ENCODE peak calls at places on chromosomes 3 and 15, in nine cellular contexts. One of them, this sample, is unnamed.

GRCh38 chr3:172658344-172659245 is 52.3 kb downstream of the NCEH1 start:
- DNase-seq in uterus: no peak
- DNase-seq in brain microvascular endothelial cell: peak; percentile 100
- DNase-seq in fibroblast of pulmonary artery: peak; percentile 100
- DNase-seq in AG04450: peak; percentile 94
- DNase-seq in GM06990: no peak
- DNase-seq in left ventricle myocardium inferior: no peak
- DNase-seq in epithelial cell of esophagus: peak; percentile 80
- DNase-seq in choroid plexus epithelial cell: peak; percentile 100
- DNase-seq in this sample: peak; percentile 98

GRCh38 chr3:143119974-143120715 is 574 bp downstream of the CHST2 start:
- DNase-seq in epithelial cell of esophagus: peak; percentile 24
- DNase-seq in fibroblast of pulmonary artery: no peak
- DNase-seq in AG04450: no peak
- DNase-seq in uterus: peak; percentile 15
- DNase-seq in choroid plexus epithelial cell: peak; percentile 38
- DNase-seq in brain microvascular endothelial cell: peak; percentile 17
- DNase-seq in GM06990: peak; percentile 74
- DNase-seq in left ventricle myocardium inferior: peak; percentile 28
- DNase-seq in this sample: peak; percentile 49

GRCh38 chr3:137766069-137766960 is 2.2 kb downstream of the SOX14 start:
- DNase-seq in left ventricle myocardium inferior: no peak
- DNase-seq in uterus: no peak
- DNase-seq in choroid plexus epithelial cell: no peak
- DNase-seq in fibroblast of pulmonary artery: no peak
- DNase-seq in epithelial cell of esophagus: no peak
- DNase-seq in brain microvascular endothelial cell: no peak
- DNase-seq in GM06990: no peak
- DNase-seq in AG04450: no peak
- DNase-seq in this sample: no peak

GRCh38 chr3:169453256-169454059 is 210.1 kb downstream of the MECOM start:
- DNase-seq in GM06990: no peak
- DNase-seq in epithelial cell of esophagus: no peak
- DNase-seq in brain microvascular endothelial cell: no peak
- DNase-seq in fibroblast of pulmonary artery: no peak
- DNase-seq in uterus: no peak
- DNase-seq in left ventricle myocardium inferior: no peak
- DNase-seq in choroid plexus epithelial cell: no peak
- DNase-seq in AG04450: no peak
- DNase-seq in this sample: no peak

GRCh38 chr15:81859737-81860516 is 185.9 kb downstream of the MEX3B start:
- DNase-seq in epithelial cell of esophagus: no peak
- DNase-seq in uterus: no peak
- DNase-seq in choroid plexus epithelial cell: no peak
- DNase-seq in GM06990: no peak
- DNase-seq in fibroblast of pulmonary artery: no peak
- DNase-seq in AG04450: no peak
- DNase-seq in left ventricle myocardium inferior: no peak
- DNase-seq in brain microvascular endothelial cell: no peak
- DNase-seq in this sample: no peak

GRCh38 chr3:150253622-150254021 is 154.5 kb upstream of the TSC22D2 start:
- DNase-seq in left ventricle myocardium inferior: no peak
- DNase-seq in GM06990: no peak
- DNase-seq in choroid plexus epithelial cell: no peak
- DNase-seq in epithelial cell of esophagus: peak; percentile 65
- DNase-seq in fibroblast of pulmonary artery: no peak
- DNase-seq in AG04450: no peak
- DNase-seq in uterus: no peak
- DNase-seq in brain microvascular endothelial cell: no peak
- DNase-seq in this sample: no peak

GRCh38 chr3:31695280-31696008 is 162.7 kb downstream of the STT3B start:
- DNase-seq in brain microvascular endothelial cell: no peak
- DNase-seq in GM06990: no peak
- DNase-seq in left ventricle myocardium inferior: no peak
- DNase-seq in AG04450: no peak
- DNase-seq in uterus: no peak
- DNase-seq in epithelial cell of esophagus: peak; percentile 17
- DNase-seq in choroid plexus epithelial cell: peak; percentile 44
- DNase-seq in fibroblast of pulmonary artery: no peak
- DNase-seq in this sample: no peak

GRCh38 chr3:186790261-186790981 is 7.0 kb downstream of the EIF4A2 start:
- DNase-seq in left ventricle myocardium inferior: no peak
- DNase-seq in epithelial cell of esophagus: peak; percentile 49
- DNase-seq in GM06990: peak; percentile 28
- DNase-seq in choroid plexus epithelial cell: peak; percentile 49
- DNase-seq in uterus: no peak
- DNase-seq in brain microvascular endothelial cell: no peak
- DNase-seq in fibroblast of pulmonary artery: peak; percentile 51
- DNase-seq in AG04450: no peak
- DNase-seq in this sample: peak; percentile 53

GRCh38 chr3:198043149-198043548 is 83.1 kb downstream of the LMLN start:
- DNase-seq in AG04450: no peak
- DNase-seq in epithelial cell of esophagus: no peak
- DNase-seq in uterus: no peak
- DNase-seq in GM06990: no peak
- DNase-seq in brain microvascular endothelial cell: no peak
- DNase-seq in left ventricle myocardium inferior: no peak
- DNase-seq in fibroblast of pulmonary artery: no peak
- DNase-seq in choroid plexus epithelial cell: no peak
- DNase-seq in this sample: no peak

GRCh38 chr3:188243124-188243795 is 89.3 kb downstream of the LPP start:
- DNase-seq in left ventricle myocardium inferior: no peak
- DNase-seq in fibroblast of pulmonary artery: no peak
- DNase-seq in AG04450: no peak
- DNase-seq in GM06990: no peak
- DNase-seq in brain microvascular endothelial cell: no peak
- DNase-seq in choroid plexus epithelial cell: no peak
- DNase-seq in epithelial cell of esophagus: no peak
- DNase-seq in uterus: no peak
- DNase-seq in this sample: peak; percentile 50

GRCh38 chr3:50630916-50631315 is 14.0 kb downstream of the MAPKAPK3 start:
- DNase-seq in brain microvascular endothelial cell: no peak
- DNase-seq in fibroblast of pulmonary artery: no peak
- DNase-seq in left ventricle myocardium inferior: no peak
- DNase-seq in epithelial cell of esophagus: no peak
- DNase-seq in AG04450: no peak
- DNase-seq in uterus: no peak
- DNase-seq in GM06990: no peak
- DNase-seq in choroid plexus epithelial cell: no peak
- DNase-seq in this sample: peak; percentile 38

GRCh38 chr3:146803746-146804145 is 198.6 kb upstream of the PLSCR5 start:
- DNase-seq in choroid plexus epithelial cell: peak; percentile 96
- DNase-seq in left ventricle myocardium inferior: no peak
- DNase-seq in epithelial cell of esophagus: no peak
- DNase-seq in GM06990: no peak
- DNase-seq in uterus: no peak
- DNase-seq in AG04450: peak; percentile 38
- DNase-seq in fibroblast of pulmonary artery: peak; percentile 80
- DNase-seq in brain microvascular endothelial cell: peak; percentile 91
- DNase-seq in this sample: peak; percentile 95

GRCh38 chr3:73086071-73086494 is 24.6 kb downstream of the EBLN2 start:
- DNase-seq in GM06990: no peak
- DNase-seq in AG04450: peak; percentile 15
- DNase-seq in left ventricle myocardium inferior: no peak
- DNase-seq in fibroblast of pulmonary artery: peak; percentile 62
- DNase-seq in brain microvascular endothelial cell: peak; percentile 22
- DNase-seq in choroid plexus epithelial cell: peak; percentile 66
- DNase-seq in uterus: peak; percentile 40
- DNase-seq in epithelial cell of esophagus: peak; percentile 44
- DNase-seq in this sample: peak; percentile 35

GRCh38 chr3:43307649-43308048 is 21.3 kb downstream of the SNRK start:
- DNase-seq in uterus: no peak
- DNase-seq in left ventricle myocardium inferior: no peak
- DNase-seq in choroid plexus epithelial cell: no peak
- DNase-seq in AG04450: no peak
- DNase-seq in GM06990: no peak
- DNase-seq in brain microvascular endothelial cell: no peak
- DNase-seq in epithelial cell of esophagus: no peak
- DNase-seq in fibroblast of pulmonary artery: no peak
- DNase-seq in this sample: no peak

GRCh38 chr15:38069001-38069400 is 134.6 kb downstream of the TMCO5A start:
- DNase-seq in AG04450: no peak
- DNase-seq in uterus: no peak
- DNase-seq in GM06990: peak; percentile 68
- DNase-seq in epithelial cell of esophagus: peak; percentile 90
- DNase-seq in brain microvascular endothelial cell: peak; percentile 81
- DNase-seq in fibroblast of pulmonary artery: peak; percentile 84
- DNase-seq in left ventricle myocardium inferior: no peak
- DNase-seq in choroid plexus epithelial cell: peak; percentile 87
- DNase-seq in this sample: peak; percentile 81

GRCh38 chr3:51176923-51177322 is 208.2 kb upstream of the MANF start:
- DNase-seq in AG04450: no peak
- DNase-seq in choroid plexus epithelial cell: no peak
- DNase-seq in epithelial cell of esophagus: no peak
- DNase-seq in uterus: no peak
- DNase-seq in GM06990: no peak
- DNase-seq in fibroblast of pulmonary artery: no peak
- DNase-seq in brain microvascular endothelial cell: no peak
- DNase-seq in left ventricle myocardium inferior: no peak
- DNase-seq in this sample: no peak

GRCh38 chr3:63333815-63334214 is 55.7 kb downstream of the SYNPR start:
- DNase-seq in uterus: no peak
- DNase-seq in brain microvascular endothelial cell: no peak
- DNase-seq in left ventricle myocardium inferior: no peak
- DNase-seq in fibroblast of pulmonary artery: peak; percentile 48
- DNase-seq in epithelial cell of esophagus: peak; percentile 31
- DNase-seq in GM06990: no peak
- DNase-seq in AG04450: no peak
- DNase-seq in choroid plexus epithelial cell: peak; percentile 58
- DNase-seq in this sample: peak; percentile 34
- TF ChIP-seq CTCF in uterus: no peak
- TF ChIP-seq CTCF in brain microvascular endothelial cell: no peak
- TF ChIP-seq CTCF in left ventricle myocardium inferior: peak; percentile 38
- TF ChIP-seq CTCF in fibroblast of pulmonary artery: peak; percentile 30
- TF ChIP-seq CTCF in epithelial cell of esophagus: peak; percentile 7
- TF ChIP-seq CTCF in GM06990: peak; percentile 8
- TF ChIP-seq CTCF in AG04450: no peak
- TF ChIP-seq CTCF in choroid plexus epithelial cell: peak; percentile 33
- TF ChIP-seq CTCF in this sample: peak; percentile 30

GRCh38 chr15:64905119-64905831 is 6.4 kb upstream of the ANKDD1A start:
- DNase-seq in left ventricle myocardium inferior: peak; percentile 84
- DNase-seq in GM06990: peak; percentile 80
- DNase-seq in choroid plexus epithelial cell: peak; percentile 75
- DNase-seq in AG04450: no peak
- DNase-seq in epithelial cell of esophagus: peak; percentile 63
- DNase-seq in uterus: peak; percentile 76
- DNase-seq in brain microvascular endothelial cell: peak; percentile 54
- DNase-seq in fibroblast of pulmonary artery: peak; percentile 76
- DNase-seq in this sample: peak; percentile 70
- H3K4me3 ChIP-seq in left ventricle myocardium inferior: peak overlapping the region; percentile 55
- H3K4me3 ChIP-seq in GM06990: peak overlapping the region; percentile 31
- H3K4me3 ChIP-seq in choroid plexus epithelial cell: peak overlapping the region; percentile 52
- H3K4me3 ChIP-seq in AG04450: peak overlapping the region; percentile 36
- H3K4me3 ChIP-seq in epithelial cell of esophagus: no peak overlapping the region
- H3K4me3 ChIP-seq in uterus: peak overlapping the region; percentile 34
- H3K4me3 ChIP-seq in brain microvascular endothelial cell: peak overlapping the region; percentile 49
- H3K4me3 ChIP-seq in fibroblast of pulmonary artery: peak overlapping the region; percentile 21
- H3K4me3 ChIP-seq in this sample: peak overlapping the region; percentile 36

GRCh38 chr15:89781055-89781454 is 4.9 kb downstream of the MESP2 start:
- DNase-seq in fibroblast of pulmonary artery: no peak
- DNase-seq in uterus: no peak
- DNase-seq in GM06990: no peak
- DNase-seq in brain microvascular endothelial cell: no peak
- DNase-seq in epithelial cell of esophagus: peak; percentile 83
- DNase-seq in choroid plexus epithelial cell: no peak
- DNase-seq in left ventricle myocardium inferior: no peak
- DNase-seq in AG04450: no peak
- DNase-seq in this sample: no peak
- TF ChIP-seq CTCF in fibroblast of pulmonary artery: no peak
- TF ChIP-seq CTCF in uterus: no peak
- TF ChIP-seq CTCF in GM06990: no peak
- TF ChIP-seq CTCF in brain microvascular endothelial cell: no peak
- TF ChIP-seq CTCF in epithelial cell of esophagus: no peak
- TF ChIP-seq CTCF in choroid plexus epithelial cell: no peak
- TF ChIP-seq CTCF in left ventricle myocardium inferior: no peak
- TF ChIP-seq CTCF in AG04450: no peak
- TF ChIP-seq CTCF in this sample: no peak

GRCh38 chr3:64363842-64364241 is 138.6 kb upstream of the PRICKLE2 start:
- DNase-seq in brain microvascular endothelial cell: no peak
- DNase-seq in choroid plexus epithelial cell: no peak
- DNase-seq in left ventricle myocardium inferior: no peak
- DNase-seq in uterus: no peak
- DNase-seq in epithelial cell of esophagus: no peak
- DNase-seq in fibroblast of pulmonary artery: no peak
- DNase-seq in AG04450: no peak
- DNase-seq in GM06990: no peak
- DNase-seq in this sample: no peak

GRCh38 chr3:64360261-64360660 is 135.0 kb upstream of the PRICKLE2 start:
- DNase-seq in AG04450: no peak
- DNase-seq in epithelial cell of esophagus: no peak
- DNase-seq in brain microvascular endothelial cell: no peak
- DNase-seq in choroid plexus epithelial cell: no peak
- DNase-seq in fibroblast of pulmonary artery: no peak
- DNase-seq in left ventricle myocardium inferior: no peak
- DNase-seq in uterus: no peak
- DNase-seq in GM06990: no peak
- DNase-seq in this sample: no peak

GRCh38 chr3:64359735-64360134 is 134.5 kb upstream of the PRICKLE2 start:
- DNase-seq in epithelial cell of esophagus: no peak
- DNase-seq in fibroblast of pulmonary artery: no peak
- DNase-seq in AG04450: no peak
- DNase-seq in uterus: no peak
- DNase-seq in choroid plexus epithelial cell: no peak
- DNase-seq in left ventricle myocardium inferior: no peak
- DNase-seq in GM06990: no peak
- DNase-seq in brain microvascular endothelial cell: no peak
- DNase-seq in this sample: no peak

GRCh38 chr3:64358853-64359252 is 133.6 kb upstream of the PRICKLE2 start:
- DNase-seq in uterus: no peak
- DNase-seq in choroid plexus epithelial cell: no peak
- DNase-seq in left ventricle myocardium inferior: no peak
- DNase-seq in fibroblast of pulmonary artery: no peak
- DNase-seq in AG04450: no peak
- DNase-seq in GM06990: no peak
- DNase-seq in brain microvascular endothelial cell: no peak
- DNase-seq in epithelial cell of esophagus: no peak
- DNase-seq in this sample: no peak

DNA sequence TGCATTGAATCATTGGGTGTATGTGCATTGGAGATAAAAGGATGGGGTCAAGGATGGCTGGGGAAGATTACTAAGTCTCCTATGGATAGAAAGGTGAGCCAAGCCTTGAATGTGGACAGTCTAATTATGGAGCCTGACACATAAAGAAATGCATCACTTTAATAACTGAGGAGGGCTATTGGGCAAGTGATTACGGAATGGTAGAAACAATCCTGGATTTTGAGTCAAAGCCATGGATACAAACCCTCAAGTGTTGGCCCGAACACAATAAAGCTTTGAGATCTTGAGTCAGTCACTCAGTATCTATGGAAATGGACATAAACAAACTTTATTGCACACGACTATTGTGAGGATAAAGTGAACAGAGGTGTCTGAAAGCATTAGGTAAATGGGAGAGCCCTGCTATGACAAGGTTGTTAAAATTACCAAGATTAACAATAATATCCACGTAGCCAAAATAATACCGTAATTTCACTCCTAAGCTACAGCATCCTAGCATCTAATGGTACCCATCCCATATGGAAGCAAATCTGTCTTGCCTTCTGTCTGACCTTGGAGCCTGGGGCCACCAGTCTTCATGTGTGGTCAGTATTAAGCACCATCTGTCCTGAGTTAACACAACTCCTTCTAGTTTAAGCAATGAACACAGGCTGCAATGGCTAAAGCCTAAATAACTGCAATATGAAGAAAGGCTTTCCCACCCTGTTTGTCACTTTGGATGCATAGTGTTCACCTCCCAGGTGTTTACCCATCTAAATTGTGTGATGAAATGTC is 136.9 kb upstream of the PRICKLE2 start:
- DNase-seq in choroid plexus epithelial cell: no peak
- DNase-seq in epithelial cell of esophagus: peak; percentile 60
- DNase-seq in uterus: no peak
- DNase-seq in GM06990: no peak
- DNase-seq in AG04450: no peak
- DNase-seq in left ventricle myocardium inferior: no peak
- DNase-seq in brain microvascular endothelial cell: no peak
- DNase-seq in fibroblast of pulmonary artery: peak; percentile 45
- DNase-seq in this sample: no peak
- H3K4me3 ChIP-seq in choroid plexus epithelial cell: no peak overlapping the region
- H3K4me3 ChIP-seq in epithelial cell of esophagus: no peak overlapping the region
- H3K4me3 ChIP-seq in uterus: no peak overlapping the region
- H3K4me3 ChIP-seq in GM06990: no peak overlapping the region
- H3K4me3 ChIP-seq in AG04450: no peak overlapping the region
- H3K4me3 ChIP-seq in left ventricle myocardium inferior: no peak overlapping the region
- H3K4me3 ChIP-seq in brain microvascular endothelial cell: no peak overlapping the region
- H3K4me3 ChIP-seq in fibroblast of pulmonary artery: no peak overlapping the region
- H3K4me3 ChIP-seq in this sample: no peak overlapping the region